ENCODE peak calls at places on chromosome 18, in five cellular contexts. One of them, this sample, is unnamed.

GRCh38 chr18:73408434-73408833 is 540.6 kb upstream of the NETO1 start:
- DNase-seq in NCI-H1694 treated with DMSO at 0.1 percent for 48 hours: no peak
- DNase-seq in ELR: no peak
- DNase-seq in NCI-H446 treated with DMSO at 0.1 percent for 48 hours: no peak
- DNase-seq in stimulated activated CD8-positive, alpha-beta memory T cell treated with anti-CD3 and anti-CD28 coated beads, Interleukin-15, amount 100 ng/mL, for 24 hours: no peak
- DNase-seq in this sample: no peak

GRCh38 chr18:12839057-12839525 is 44.9 kb downstream of the PTPN2 start:
- DNase-seq in NCI-H1694 treated with DMSO at 0.1 percent for 48 hours: no peak
- DNase-seq in ELR: peak
- DNase-seq in NCI-H446 treated with DMSO at 0.1 percent for 48 hours: no peak
- DNase-seq in stimulated activated CD8-positive, alpha-beta memory T cell treated with anti-CD3 and anti-CD28 coated beads, Interleukin-15, amount 100 ng/mL, for 24 hours: no peak
- DNase-seq in this sample: peak

GRCh38 chr18:32351014-32351413 is 119.7 kb downstream of the GAREM1 start:
- DNase-seq in NCI-H1694 treated with DMSO at 0.1 percent for 48 hours: no peak
- DNase-seq in ELR: no peak
- DNase-seq in NCI-H446 treated with DMSO at 0.1 percent for 48 hours: no peak
- DNase-seq in stimulated activated CD8-positive, alpha-beta memory T cell treated with anti-CD3 and anti-CD28 coated beads, Interleukin-15, amount 100 ng/mL, for 24 hours: no peak
- DNase-seq in this sample: peak

GRCh38 chr18:48955528-48956261 is 4.9 kb upstream of the SMAD7 start:
- DNase-seq in NCI-H1694 treated with DMSO at 0.1 percent for 48 hours: no peak
- DNase-seq in ELR: peak
- DNase-seq in NCI-H446 treated with DMSO at 0.1 percent for 48 hours: no peak
- DNase-seq in stimulated activated CD8-positive, alpha-beta memory T cell treated with anti-CD3 and anti-CD28 coated beads, Interleukin-15, amount 100 ng/mL, for 24 hours: no peak
- DNase-seq in this sample: peak

GRCh38 chr18:80006726-80007125 is 18.4 kb upstream of the TXNL4A start:
- DNase-seq in NCI-H1694 treated with DMSO at 0.1 percent for 48 hours: no peak
- DNase-seq in ELR: no peak
- DNase-seq in NCI-H446 treated with DMSO at 0.1 percent for 48 hours: no peak
- DNase-seq in stimulated activated CD8-positive, alpha-beta memory T cell treated with anti-CD3 and anti-CD28 coated beads, Interleukin-15, amount 100 ng/mL, for 24 hours: no peak
- DNase-seq in this sample: no peak

GRCh38 chr18:44771572-44771956 is 90.9 kb downstream of the SETBP1 start:
- DNase-seq in NCI-H1694 treated with DMSO at 0.1 percent for 48 hours: no peak
- DNase-seq in ELR: no peak
- DNase-seq in NCI-H446 treated with DMSO at 0.1 percent for 48 hours: no peak
- DNase-seq in stimulated activated CD8-positive, alpha-beta memory T cell treated with anti-CD3 and anti-CD28 coated beads, Interleukin-15, amount 100 ng/mL, for 24 hours: no peak
- DNase-seq in this sample: no peak

GRCh38 chr18:79402977-79403722 is 7.4 kb downstream of the NFATC1 start:
- DNase-seq in NCI-H1694 treated with DMSO at 0.1 percent for 48 hours: no peak
- DNase-seq in ELR: no peak
- DNase-seq in NCI-H446 treated with DMSO at 0.1 percent for 48 hours: no peak
- DNase-seq in stimulated activated CD8-positive, alpha-beta memory T cell treated with anti-CD3 and anti-CD28 coated beads, Interleukin-15, amount 100 ng/mL, for 24 hours: no peak
- DNase-seq in this sample: peak

GRCh38 chr18:74283646-74284045 is 8.1 kb downstream of the CYB5A start:
- DNase-seq in NCI-H1694 treated with DMSO at 0.1 percent for 48 hours: no peak
- DNase-seq in ELR: no peak
- DNase-seq in NCI-H446 treated with DMSO at 0.1 percent for 48 hours: no peak
- DNase-seq in stimulated activated CD8-positive, alpha-beta memory T cell treated with anti-CD3 and anti-CD28 coated beads, Interleukin-15, amount 100 ng/mL, for 24 hours: no peak
- DNase-seq in this sample: no peak

GRCh38 chr18:22709288-22710060 is 223.7 kb upstream of the RBBP8 start:
- DNase-seq in NCI-H1694 treated with DMSO at 0.1 percent for 48 hours: no peak
- DNase-seq in ELR: no peak
- DNase-seq in NCI-H446 treated with DMSO at 0.1 percent for 48 hours: no peak
- DNase-seq in stimulated activated CD8-positive, alpha-beta memory T cell treated with anti-CD3 and anti-CD28 coated beads, Interleukin-15, amount 100 ng/mL, for 24 hours: no peak
- DNase-seq in this sample: peak

GRCh38 chr18:11850821-11851155 is 425 bp upstream of the CHMP1B start:
- DNase-seq in NCI-H1694 treated with DMSO at 0.1 percent for 48 hours: no peak
- DNase-seq in ELR: peak
- DNase-seq in NCI-H446 treated with DMSO at 0.1 percent for 48 hours: no peak
- DNase-seq in stimulated activated CD8-positive, alpha-beta memory T cell treated with anti-CD3 and anti-CD28 coated beads, Interleukin-15, amount 100 ng/mL, for 24 hours: no peak
- DNase-seq in this sample: peak